ENCODE peak calls at places on chromosomes 12 and 14, in ten cellular contexts. S, Z, G, R, V, H, W, J, I and A are unnamed samples.

GRCh38 chr12:116126610-116127009 is 150.9 kb downstream of the MED13L start:
- DNase-seq in S (no peak), G (no peak), H (no peak), R (no peak), Z (no peak), I (no peak), J (no peak), W (no peak), V (no peak), A (no peak)

GRCh38 chr12:90978117-90978770 is 23.3 kb upstream of the CCER1 start:
- DNase-seq in V (peak; percentile 78), R (peak; percentile 74), G (peak; percentile 26), H (no peak), S (no peak), J (no peak), W (peak; percentile 60), Z (peak; percentile 55), I (peak; percentile 79), A (peak; percentile 18)

GRCh38 chr14:52095793-52096192 is 26.9 kb upstream of the NID2 start:
- DNase-seq in H (no peak), Z (no peak), V (no peak), W (no peak), J (no peak), I (no peak), G (no peak), S (no peak), R (no peak), A (no peak)

GRCh38 chr12:132478845-132479244 is 11.1 kb upstream of the FBRSL1 start:
- DNase-seq in S (no peak), I (no peak), V (no peak), G (no peak), Z (no peak), H (peak; percentile 6), R (no peak), W (no peak), J (no peak), A (no peak)

GRCh38 chr14:64405295-64405694 is 17.1 kb downstream of the MTHFD1 start:
- DNase-seq in H (no peak), V (no peak), G (no peak), R (no peak), S (no peak), I (no peak), W (no peak), J (no peak), Z (peak; percentile 11), A (no peak)

GRCh38 chr14:21044106-21044618 is 2.0 kb downstream of the RNASE7 start:
- DNase-seq in I (no peak), S (no peak), V (no peak), G (no peak), R (no peak), W (no peak), Z (no peak), J (no peak), H (peak; percentile 35), A (no peak)

GRCh38 chr12:116360579-116361403 is 83.3 kb upstream of the MED13L start:
- DNase-seq in I (no peak), V (no peak), Z (no peak), R (no peak), H (no peak), J (no peak), S (no peak), W (no peak), G (no peak), A (no peak)

GRCh38 chr14:47269788-47270492 is 405.5 kb downstream of the MDGA2 start:
- DNase-seq in W (no peak), R (peak; percentile 70), I (no peak), J (no peak), S (no peak), Z (no peak), G (no peak), H (no peak), V (no peak), A (no peak)

GRCh38 chr12:48934312-48934706 is 9.0 kb upstream of the FKBP11 start:
- DNase-seq in R (no peak), V (no peak), G (no peak), I (no peak), W (no peak), Z (no peak), H (no peak), J (no peak), S (no peak), A (no peak)
- TF ChIP-seq CTCF in R (peak; percentile 44), V (peak; percentile 40), G (peak; percentile 20), I (peak; percentile 60), W (peak; percentile 8), Z (peak; percentile 43), H (no peak), J (no peak), S (no peak), A (peak; percentile 34)

GRCh38 chr12:77741974-77742517 is 88.6 kb upstream of the NAV3 start:
- DNase-seq in G (no peak), V (no peak), S (no peak), Z (no peak), J (no peak), I (no peak), H (no peak), W (no peak), R (no peak), A (no peak)
- TF ChIP-seq CTCF in G (no peak), V (no peak), S (no peak), Z (no peak), J (no peak), I (no peak), H (no peak), W (no peak), R (no peak), A (no peak)

DNA sequence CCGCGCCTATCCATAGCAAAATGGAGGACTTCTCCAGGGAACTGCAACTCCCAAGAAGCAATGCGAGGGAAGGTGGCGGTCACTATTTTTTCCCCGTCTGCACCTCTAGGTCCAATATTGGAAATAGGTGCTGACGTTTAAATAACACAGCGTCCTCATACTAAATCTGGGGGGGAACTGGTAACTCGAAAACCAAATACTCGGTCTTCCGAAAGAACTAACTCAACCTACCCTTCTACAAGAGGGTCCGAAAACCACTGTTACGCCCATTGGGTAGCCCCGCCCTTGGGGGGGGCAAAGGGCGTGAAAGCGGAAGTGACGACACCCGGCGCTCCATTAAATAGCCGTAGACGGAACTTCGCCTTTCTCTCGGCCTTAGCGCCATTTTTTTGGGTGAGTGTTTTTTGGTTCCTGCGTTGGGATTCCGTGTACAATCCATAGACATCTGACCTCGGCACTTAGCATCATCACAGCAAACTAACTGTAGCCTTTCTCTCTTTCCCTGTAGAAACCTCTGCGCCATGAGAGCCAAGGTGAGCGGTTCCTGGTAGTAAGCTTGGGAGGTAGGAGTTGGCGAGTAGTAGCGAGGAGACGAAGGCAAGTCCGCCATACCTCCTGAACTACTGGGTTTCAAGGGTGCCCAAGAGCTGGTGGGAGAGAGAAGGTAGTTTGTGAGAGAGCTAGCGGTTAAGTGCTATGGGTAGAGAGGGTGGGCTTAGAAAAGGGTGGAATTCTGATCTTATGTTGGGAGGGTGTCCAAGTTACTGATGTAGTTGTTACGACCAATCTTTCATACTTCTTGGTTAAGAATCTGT is at the start of gene RPL41:
- DNase-seq in J (peak; percentile 68), V (peak; percentile 52), S (peak; percentile 95), W (peak; percentile 77), I (peak; percentile 83), H (peak; percentile 92), Z (peak; percentile 98), R (peak; percentile 96), G (peak; percentile 80), A (peak; percentile 59)
- TF ChIP-seq CTCF in J (no peak), V (no peak), S (peak; percentile 19), W (no peak), I (no peak), H (no peak), Z (no peak), R (no peak), G (no peak), A (no peak)

GRCh38 chr12:25591132-25591531 is 38.0 kb upstream of the LMNTD1 start:
- DNase-seq in S (no peak), H (no peak), V (no peak), R (no peak), Z (peak; percentile 23), J (no peak), W (no peak), I (no peak), G (no peak), A (no peak)
- TF ChIP-seq CTCF in S (no peak), H (no peak), V (no peak), R (peak; percentile 30), Z (peak; percentile 20), J (no peak), W (no peak), I (peak; percentile 54), G (no peak), A (no peak)

DNA sequence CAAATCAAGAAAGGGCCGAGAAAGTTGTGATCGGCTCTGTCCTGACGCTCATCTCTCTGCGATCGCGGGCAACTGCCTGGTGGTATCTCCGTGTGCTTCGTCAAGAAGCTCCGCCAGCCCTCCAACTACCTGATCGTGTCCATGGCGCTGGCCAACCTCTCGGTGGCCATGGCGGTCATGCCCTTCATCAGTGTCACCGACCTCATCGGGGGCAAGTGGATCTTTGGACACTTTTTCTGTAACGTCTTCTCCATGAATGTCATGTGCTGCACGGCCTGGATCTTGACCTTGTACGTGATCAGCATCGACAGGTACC is 1.6 kb upstream of the HEBP1 start:
- DNase-seq in J (no peak), S (no peak), V (no peak), I (no peak), H (no peak), Z (no peak), W (no peak), G (no peak), R (no peak), A (no peak)
- TF ChIP-seq CTCF in J (peak; percentile 16), S (no peak), V (no peak), I (no peak), H (no peak), Z (no peak), W (no peak), G (no peak), R (no peak), A (no peak)

DNA sequence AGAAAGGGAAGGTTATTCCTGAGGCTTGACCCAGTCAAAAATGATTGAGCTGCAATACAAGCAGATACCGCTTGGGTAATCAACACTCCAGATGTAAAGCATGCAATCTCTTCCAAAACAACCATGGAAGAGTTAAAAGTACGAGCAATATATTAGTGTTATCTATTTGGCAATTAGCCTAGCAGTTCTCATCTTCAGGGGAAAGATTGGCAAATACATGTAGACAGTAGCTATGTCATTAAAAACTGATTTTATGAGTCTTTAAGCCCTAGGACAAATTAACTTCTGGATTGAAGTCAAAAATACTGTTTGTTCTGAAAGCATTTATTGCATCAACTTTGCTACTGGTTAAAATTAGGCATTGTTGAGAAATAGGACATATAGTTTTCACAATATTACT is 9.3 kb upstream of the GYS2 start:
- DNase-seq in W (no peak), G (no peak), I (no peak), H (no peak), S (no peak), R (no peak), Z (no peak), V (no peak), J (no peak), A (no peak)
- TF ChIP-seq CTCF in W (no peak), G (no peak), I (peak; percentile 55), H (no peak), S (peak; percentile 10), R (no peak), Z (peak; percentile 19), V (no peak), J (no peak), A (no peak)

GRCh38 chr12:4939418-4940023 is 29.8 kb downstream of the KCNA1 start:
- DNase-seq in G (no peak), V (no peak), S (no peak), Z (no peak), H (no peak), J (no peak), R (no peak), W (no peak), I (no peak), A (no peak)
- TF ChIP-seq CTCF in G (no peak), V (peak; percentile 35), S (no peak), Z (no peak), H (no peak), J (no peak), R (no peak), W (peak; percentile 5), I (peak; percentile 57), A (no peak)

GRCh38 chr12:39958377-39958776 is 147.5 kb downstream of the SLC2A13 start:
- DNase-seq in W (no peak), I (no peak), S (no peak), V (no peak), Z (peak; percentile 11), J (no peak), R (no peak), H (no peak), G (no peak), A (no peak)
- TF ChIP-seq CTCF in W (no peak), I (no peak), S (no peak), V (peak; percentile 28), Z (peak; percentile 42), J (no peak), R (peak; percentile 12), H (no peak), G (no peak), A (no peak)